ENCODE peak calls at places on chromosomes 12 and 14, in four cellular contexts. I is kidney epithelial cell, C is thoracic aorta, O is cardiac muscle cell. X is an unnamed sample.

GRCh38 chr14:102164241-102164641 is 24.5 kb downstream of the WDR20 start:
- DNase-seq in O (no peak), C (no peak), I (no peak), X (no peak)

GRCh38 chr14:41476526-41476925 is 130.2 kb upstream of the LRFN5 start:
- DNase-seq in C (no peak), O (no peak), I (peak; percentile 47), X (no peak)

GRCh38 chr14:83309211-83309610 is 1775.6 kb upstream of the SEL1L start:
- DNase-seq in O (no peak), C (no peak), I (no peak), X (no peak)

GRCh38 chr12:67039995-67040860 is 228.9 kb upstream of the CAND1 start:
- DNase-seq in C (no peak), O (no peak), I (no peak), X (no peak)

GRCh38 chr14:104805326-104805678 is 4.4 kb downstream of the ZBTB42 start:
- DNase-seq in O (peak; percentile 13), C (no peak), I (no peak), X (no peak)

GRCh38 chr12:13154027-13154538 is 42.4 kb upstream of the EMP1 start:
- DNase-seq in I (no peak), C (no peak), O (no peak), X (no peak)

GRCh38 chr12:121765573-121765972 is 27.9 kb downstream of the RHOF start:
- DNase-seq in I (no peak), O (no peak), C (no peak), X (peak; percentile 70)

GRCh38 chr12:79055926-79056674 is 191.5 kb downstream of the SYT1 start:
- DNase-seq in C (no peak), O (no peak), I (no peak), X (peak; percentile 22)

GRCh38 chr14:24194873-24195185 is 412 bp downstream of the TM9SF1 start:
- DNase-seq in I (no peak), C (no peak), O (no peak), X (no peak)

GRCh38 chr14:69325086-69325485 is 65.1 kb downstream of the GALNT16 start:
- DNase-seq in O (no peak), I (no peak), C (no peak), X (no peak)

GRCh38 chr14:89650077-89650978 is 233.3 kb upstream of the FOXN3 start:
- DNase-seq in I (no peak), C (no peak), O (no peak), X (no peak)

GRCh38 chr12:72277415-72277814 is 5.2 kb downstream of the TRHDE start:
- DNase-seq in O (no peak), I (no peak), C (no peak), X (no peak)
- H3K4me3 ChIP-seq in O (no peak overlapping the region), I (no peak overlapping the region), C (no peak overlapping the region), X (peak overlapping the region; percentile 7)

GRCh38 chr12:47114481-47114892 is 34.7 kb upstream of the AMIGO2 start:
- DNase-seq in C (no peak), O (no peak), I (no peak), X (no peak)

GRCh38 chr12:47111854-47112253 is 32.1 kb upstream of the AMIGO2 start:
- DNase-seq in O (no peak), C (no peak), I (no peak), X (no peak)

GRCh38 chr12:47110706-47111391 is 31.1 kb upstream of the AMIGO2 start:
- DNase-seq in C (no peak), I (no peak), O (no peak), X (no peak)

GRCh38 chr12:47111392-47111778 is 31.6 kb upstream of the AMIGO2 start:
- DNase-seq in C (no peak), I (no peak), O (no peak), X (no peak)

DNA sequence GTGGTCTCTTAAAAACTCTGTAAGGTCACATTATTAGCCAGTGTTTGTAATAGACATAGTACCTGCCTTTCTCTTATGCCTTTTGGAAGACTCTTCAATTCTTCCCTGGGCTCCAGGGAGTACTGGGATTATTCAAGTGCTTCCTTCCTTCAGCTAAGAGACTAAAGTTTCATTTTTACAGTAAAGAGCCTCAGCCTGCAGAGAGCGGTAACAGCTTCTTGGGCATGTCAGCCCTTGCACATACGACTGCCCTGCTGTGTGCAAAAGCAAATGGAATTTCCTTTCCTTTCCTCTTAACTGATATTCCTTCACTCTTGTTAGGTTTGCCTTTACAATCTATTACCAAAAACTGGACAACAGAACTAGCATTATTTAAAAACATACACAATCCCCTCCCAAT is 32.9 kb upstream of the AMIGO2 start:
- DNase-seq in I (no peak), C (no peak), O (no peak), X (no peak)
- TF ChIP-seq CTCF in I (no peak), C (no peak), O (no peak), X (no peak)

GRCh38 chr14:99660006-99660566 is 15.2 kb downstream of the HHIPL1 start:
- DNase-seq in O (no peak), I (no peak), C (no peak), X (no peak)
- H3K4me3 ChIP-seq in O (no peak overlapping the region), I (no peak overlapping the region), C (no peak overlapping the region), X (no peak overlapping the region)

GRCh38 chr12:50520808-50521207 is 16.0 kb downstream of the DIP2B start:
- DNase-seq in I (no peak), O (no peak), C (no peak), X (no peak)
- TF ChIP-seq CTCF in I (no peak), O (no peak), C (no peak), X (no peak)

GRCh38 chr12:7637641-7638040 is 28.1 kb downstream of the APOBEC1 start:
- DNase-seq in I (no peak), O (no peak), C (no peak), X (no peak)

GRCh38 chr12:7642287-7642686 is 23.4 kb downstream of the APOBEC1 start:
- DNase-seq in O (no peak), C (no peak), I (no peak), X (no peak)

GRCh38 chr12:7642876-7643309 is 22.8 kb downstream of the APOBEC1 start:
- DNase-seq in O (no peak), C (no peak), I (no peak), X (no peak)

GRCh38 chr12:7638064-7638763 is 27.5 kb downstream of the APOBEC1 start:
- DNase-seq in O (peak; percentile 43), C (no peak), I (no peak), X (no peak)

GRCh38 chr12:7638764-7639570 is 26.7 kb downstream of the APOBEC1 start:
- DNase-seq in C (peak; percentile 45), I (peak; percentile 12), O (peak; percentile 95), X (peak; percentile 17)
- H3K4me3 ChIP-seq in C (peak overlapping the region; percentile 56), I (peak overlapping the region; percentile 24), O (peak overlapping the region; percentile 30), X (no peak overlapping the region)

GRCh38 chr12:88947486-88948043 is 367.3 kb upstream of the KITLG start:
- DNase-seq in O (no peak), C (no peak), I (no peak), X (no peak)
- TF ChIP-seq CTCF in O (no peak), C (no peak), I (no peak), X (no peak)

DNA sequence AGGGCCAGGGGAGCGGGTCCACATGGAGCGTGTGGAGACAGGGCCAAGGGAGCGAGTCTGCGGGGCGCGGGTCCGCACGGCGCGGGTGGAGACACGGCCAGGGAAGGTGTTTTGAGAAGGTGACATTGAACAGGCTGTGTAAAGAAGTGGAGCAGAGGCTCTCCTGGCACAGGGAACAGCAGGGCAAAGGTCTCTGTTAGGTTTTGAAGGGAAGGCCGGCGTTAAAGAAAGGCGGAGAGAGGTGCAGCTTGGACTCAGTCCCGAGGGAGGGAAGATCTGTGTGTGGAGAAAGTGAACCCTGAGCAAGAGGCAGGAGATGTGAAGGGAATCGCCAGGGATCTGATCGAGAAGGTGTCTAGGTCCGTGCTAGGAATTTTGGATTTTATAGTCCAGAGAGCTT is 1.8 kb downstream of the PXMP2 start:
- DNase-seq in I (no peak), O (no peak), C (no peak), X (no peak)
- H3K4me3 ChIP-seq in I (peak overlapping the region; percentile 17), O (peak overlapping the region; percentile 11), C (no peak overlapping the region), X (no peak overlapping the region)

GRCh38 chr14:65966188-65966587 is 520.0 kb upstream of the CCDC196 start:
- DNase-seq in C (no peak), O (no peak), I (no peak), X (no peak)
- TF ChIP-seq CTCF in C (no peak), O (no peak), I (no peak), X (no peak)

X was measured in BJ.